ENCODE peak calls at places on chromosomes 3 and 15, in six cellular contexts. D is RWPE1, M is G401, F is fibroblast of gingiva, Y is Kasumi-1, Q is HFFc6. Z is an unnamed sample.

GRCh38 chr3:35088943-35089342 is 550.4 kb upstream of the ARPP21 start:
- DNase-seq in D (no peak), M (no peak), F (no peak), Y (no peak), Q (no peak), Z (no peak)

GRCh38 chr3:22245817-22246583 is 495.0 kb upstream of the ZNF385D start:
- DNase-seq in D (no peak), M (no peak), F (no peak), Y (no peak), Q (no peak), Z (no peak)

GRCh38 chr3:16338124-16338523 is 73.1 kb downstream of the OXNAD1 start:
- DNase-seq in D (no peak), M (no peak), F (peak), Y (peak), Q (no peak), Z (peak)

GRCh38 chr15:55279746-55280351 is 9.8 kb downstream of the RAB27A start:
- DNase-seq in D (peak), M (no peak), F (peak), Y (peak), Q (peak), Z (peak)

GRCh38 chr3:183714622-183715021 is 17.0 kb downstream of the YEATS2 start:
- DNase-seq in D (no peak), M (no peak), F (no peak), Y (no peak), Q (no peak), Z (no peak)

GRCh38 chr3:180678231-180678630 is 1.1 kb downstream of the CCDC39 start:
- DNase-seq in D (no peak), M (no peak), F (no peak), Y (no peak), Q (no peak), Z (no peak)

GRCh38 chr3:185717121-185717520 is 107.7 kb downstream of the IGF2BP2 start:
- DNase-seq in D (no peak), M (peak), F (peak), Y (peak), Q (peak), Z (peak)

GRCh38 chr3:164851905-164852304 is 226.4 kb downstream of the SI start:
- DNase-seq in D (no peak), M (no peak), F (no peak), Y (no peak), Q (no peak), Z (no peak)

GRCh38 chr15:21267686-21268395 is 172.5 kb downstream of the POTEB3 start:
- DNase-seq in D (no peak), M (peak), F (peak), Y (no peak), Q (no peak), Z (peak)

GRCh38 chr3:80533553-80533952 is 765.8 kb upstream of the ROBO1 start:
- DNase-seq in D (peak), M (no peak), F (no peak), Y (no peak), Q (no peak), Z (no peak)

GRCh38 chr3:11154036-11154952 is at the start of gene HRH1:
- DNase-seq in D (peak), M (no peak), F (no peak), Y (no peak), Q (no peak), Z (peak)

GRCh38 chr3:178385280-178385952 is 150.8 kb upstream of the KCNMB2 start:
- DNase-seq in D (peak), M (peak), F (no peak), Y (peak), Q (peak), Z (peak)

Z was measured in HCEC 1CT.